ENCODE peak calls at places on chromosomes 5 and 9, in five cellular contexts. E is MM.1S, C is PC-3, W is aorta, J is ovary. H is an unnamed sample.

GRCh38 chr9:76155361-76155760 is 238.9 kb downstream of the RFK start:
- DNase-seq in E (no peak), W (no peak), C (no peak), J (no peak), H (no peak)

GRCh38 chr9:35517136-35517535 is 27.2 kb downstream of the RUSC2 start:
- DNase-seq in C (no peak), W (no peak), E (no peak), J (no peak), H (no peak)

GRCh38 chr5:94544031-94544650 is 74.3 kb downstream of the KIAA0825 start:
- DNase-seq in J (no peak), C (no peak), E (no peak), W (no peak), H (no peak)

GRCh38 chr5:9621379-9621903 is 8.7 kb downstream of the TAS2R1 start:
- DNase-seq in J (no peak), W (no peak), C (no peak), E (no peak), H (no peak)

GRCh38 chr5:154133591-154133990 is 56.9 kb upstream of the GALNT10 start:
- DNase-seq in J (peak), W (no peak), E (no peak), C (no peak), H (no peak)

GRCh38 chr5:119386945-119387344 is 31.1 kb downstream of the TNFAIP8 start:
- DNase-seq in J (no peak), W (peak), E (no peak), C (no peak), H (no peak)

GRCh38 chr5:173303878-173304590 is 24.2 kb downstream of the STC2 start:
- DNase-seq in J (no peak), C (peak), E (no peak), W (no peak), H (no peak)

GRCh38 chr5:126274396-126274795 is 148.8 kb upstream of the GRAMD2B start:
- DNase-seq in E (no peak), W (no peak), J (no peak), C (peak), H (no peak)

GRCh38 chr5:14458414-14458813 is 123.2 kb upstream of the OTULINL start:
- DNase-seq in J (no peak), W (no peak), C (no peak), E (no peak), H (no peak)

GRCh38 chr5:55638455-55638854 is 73.7 kb downstream of the SLC38A9 start:
- DNase-seq in W (no peak), J (no peak), C (peak), E (no peak), H (no peak)

GRCh38 chr5:149024477-149024876 is 38.4 kb downstream of the SH3TC2 start:
- DNase-seq in C (peak), E (no peak), W (no peak), J (no peak), H (no peak)

GRCh38 chr9:91589101-91589553 is 165.5 kb upstream of the NFIL3 start:
- DNase-seq in J (peak), W (no peak), C (no peak), E (no peak), H (no peak)

GRCh38 chr5:167565555-167565954 is 725.9 kb upstream of the WWC1 start:
- DNase-seq in W (no peak), C (peak), E (peak), J (no peak), H (no peak)

GRCh38 chr5:125042243-125042887 is 295.9 kb upstream of the ZNF608 start:
- DNase-seq in J (no peak), C (no peak), W (no peak), E (no peak), H (no peak)

GRCh38 chr5:78591227-78591626 is 57.3 kb downstream of the LHFPL2 start:
- DNase-seq in C (peak), J (no peak), E (no peak), W (no peak), H (no peak)

GRCh38 chr5:145506451-145506850 is 328.7 kb downstream of the PRELID2 start:
- DNase-seq in J (no peak), E (no peak), C (no peak), W (no peak), H (no peak)

GRCh38 chr9:38278931-38279532 is 113.5 kb upstream of the ALDH1B1 start:
- DNase-seq in E (no peak), W (no peak), C (no peak), J (no peak), H (no peak)

GRCh38 chr5:97549496-97549895 is 366.4 kb upstream of the RIOK2 start:
- DNase-seq in J (no peak), E (no peak), C (peak), W (no peak), H (no peak)

GRCh38 chr5:97547999-97548797 is 365.2 kb upstream of the RIOK2 start:
- DNase-seq in J (no peak), W (no peak), C (no peak), E (peak), H (no peak)

GRCh38 chr5:97553829-97554452 is 370.9 kb upstream of the RIOK2 start:
- DNase-seq in J (no peak), C (no peak), W (no peak), E (no peak), H (no peak)

GRCh38 chr5:97550164-97550563 is 367.1 kb upstream of the RIOK2 start:
- DNase-seq in C (peak), E (no peak), W (no peak), J (no peak), H (no peak)

DNA sequence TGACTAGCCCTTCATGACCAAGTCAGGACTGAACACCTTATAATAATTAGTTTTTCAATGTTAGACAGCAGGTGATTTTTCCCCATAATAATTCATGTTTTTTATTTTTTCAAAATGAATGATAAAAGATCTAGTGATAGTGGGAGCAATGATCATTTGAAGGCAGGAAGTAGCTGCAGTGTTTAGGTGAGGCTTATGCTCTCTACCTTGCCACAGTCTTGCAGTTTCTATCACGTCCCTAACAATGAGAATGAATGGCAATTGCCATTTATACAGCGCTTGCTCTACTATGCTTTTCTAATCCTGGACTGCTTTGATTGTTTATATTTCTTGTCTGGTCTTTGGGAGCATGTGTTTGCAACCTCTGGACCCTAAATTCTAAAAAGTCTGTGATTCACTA is 367.8 kb upstream of the RIOK2 start:
- DNase-seq in E (no peak), J (no peak), W (no peak), C (no peak), H (no peak)
- H3K4me3 ChIP-seq in E (no peak), J (no peak), W (no peak), C (no peak), H (no peak)

GRCh38 chr5:52603742-52604141 is 184.0 kb upstream of the ITGA1 start:
- DNase-seq in J (no peak), C (no peak), W (no peak), E (no peak), H (no peak)

GRCh38 chr5:52605317-52605991 is 182.3 kb upstream of the ITGA1 start:
- DNase-seq in C (no peak), J (no peak), W (no peak), E (no peak), H (no peak)

GRCh38 chr5:52605992-52606321 is 181.8 kb upstream of the ITGA1 start:
- DNase-seq in C (no peak), W (no peak), E (no peak), J (no peak), H (no peak)

GRCh38 chr5:52607425-52607824 is 180.3 kb upstream of the ITGA1 start:
- DNase-seq in E (no peak), J (no peak), W (no peak), C (no peak), H (no peak)

DNA sequence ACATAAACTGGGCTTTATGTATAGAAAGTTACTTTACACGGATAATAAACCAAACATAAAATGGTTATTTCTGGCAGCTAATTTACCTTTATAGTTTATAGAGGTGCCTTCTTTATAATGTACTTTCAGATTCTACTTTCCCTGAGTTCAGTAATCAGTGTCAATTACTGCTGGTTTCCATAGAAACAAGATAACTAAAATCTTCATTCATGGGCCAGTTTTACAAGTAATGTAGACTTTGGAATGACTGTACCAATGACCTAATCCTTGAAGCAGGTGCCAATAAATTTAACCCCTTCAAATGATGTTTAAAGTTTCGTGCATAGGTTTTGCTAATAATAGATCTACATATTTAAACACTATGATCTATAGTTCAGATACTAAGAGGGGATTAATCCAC is 183.6 kb upstream of the ITGA1 start:
- DNase-seq in C (peak), E (no peak), W (no peak), J (no peak), H (no peak)
- H3K27ac ChIP-seq in C (no peak), E (no peak), W (no peak), J (no peak), H (no peak)

DNA sequence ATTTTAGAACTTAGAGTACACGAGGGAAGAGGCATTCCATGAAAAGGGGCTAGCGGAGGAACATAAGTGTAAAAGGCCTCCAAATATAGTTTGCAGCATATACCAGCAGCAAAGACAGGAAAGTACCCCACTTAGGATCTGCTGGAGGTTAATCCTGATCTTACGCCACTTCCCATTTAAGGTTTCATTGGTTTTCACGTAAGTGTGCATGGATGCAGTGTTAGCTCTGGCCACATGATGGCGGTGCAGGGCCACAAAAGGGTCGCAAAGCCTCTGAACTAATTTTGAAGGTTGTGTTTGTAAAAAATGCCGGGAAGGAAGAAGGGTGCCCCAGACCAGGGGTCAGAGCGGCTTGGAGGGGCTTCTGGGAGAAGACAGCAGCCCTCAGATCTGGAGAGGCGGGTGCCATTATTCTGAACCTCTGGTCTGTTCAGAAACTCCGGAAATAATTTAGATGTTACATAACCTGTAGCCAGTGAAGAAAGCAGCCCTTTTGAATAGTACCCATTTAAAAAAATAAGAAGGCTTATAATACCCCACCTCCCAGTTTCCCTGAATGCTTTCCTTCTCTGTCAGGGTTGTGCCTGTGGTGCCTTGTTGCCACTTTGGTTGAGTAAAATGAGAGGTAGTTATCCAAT is 59.5 kb upstream of the TLR4 start:
- DNase-seq in E (peak), C (peak), W (peak), J (peak), H (peak)
- H3K4me3 ChIP-seq in E (peak), C (peak), W (peak), J (no peak), H (peak)

DNA sequence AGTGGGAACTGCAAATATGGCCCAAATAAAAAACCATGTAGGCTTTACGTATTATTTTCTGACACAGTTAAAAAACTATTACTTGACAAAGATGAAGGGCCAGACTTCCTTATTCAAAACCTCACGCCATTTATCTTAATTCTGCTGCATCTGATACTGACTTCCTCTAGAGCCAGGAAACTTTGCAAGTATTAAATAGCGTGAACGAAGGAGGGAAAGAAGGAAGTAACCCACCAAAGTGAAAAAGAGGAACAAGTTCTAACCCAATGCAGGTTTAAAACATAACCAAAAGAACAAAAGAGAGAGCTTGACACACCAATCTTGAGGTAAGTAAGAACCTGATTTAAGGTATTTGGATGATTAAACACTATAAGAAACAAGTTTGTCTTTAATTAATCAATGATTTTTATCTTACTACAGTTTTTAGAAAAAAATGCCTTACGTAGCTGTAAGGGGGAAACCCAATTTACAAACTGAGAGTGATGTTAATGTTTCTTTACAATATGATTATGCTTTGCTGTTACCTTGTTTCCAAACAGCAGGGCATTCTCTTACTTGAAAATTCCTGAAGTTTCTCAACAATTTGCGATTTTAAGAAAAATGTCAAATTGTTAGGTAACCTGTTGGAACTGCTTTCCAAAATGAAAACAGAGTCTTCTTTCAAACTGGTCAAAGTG is at the start of gene GAPT:
- DNase-seq in C (no peak), W (no peak), J (no peak), E (no peak), H (no peak)
- H3K27ac ChIP-seq in C (no peak), W (no peak), J (no peak), E (no peak), H (peak)

DNA sequence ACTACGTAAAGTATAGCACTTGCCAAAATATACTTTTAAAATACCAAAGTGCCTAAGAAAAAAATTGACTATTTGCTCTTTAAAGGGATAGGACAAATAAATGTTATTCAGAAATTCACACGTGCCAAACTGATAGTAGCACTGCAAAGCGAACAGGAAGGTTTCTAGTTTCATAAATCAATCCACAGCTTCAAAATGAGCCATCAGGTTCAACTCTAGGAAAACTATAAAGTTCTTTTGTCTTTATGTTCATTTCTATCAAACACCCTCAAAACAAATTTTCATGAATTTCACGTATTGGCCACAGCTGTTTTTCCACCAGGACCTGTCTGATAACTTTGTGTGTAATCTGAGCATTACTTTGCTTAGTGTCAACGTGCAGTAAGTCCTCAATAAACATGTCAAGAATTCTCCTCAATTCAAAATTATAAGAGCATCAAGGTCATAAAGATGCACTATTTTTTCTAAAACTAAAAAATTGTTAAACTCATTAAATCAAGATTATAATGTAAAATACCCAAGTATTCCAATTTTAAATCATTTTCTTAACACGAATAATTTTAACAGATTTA is 3.0 kb downstream of the RNF130 start:
- DNase-seq in C (peak), E (no peak), W (no peak), J (no peak), H (no peak)
- H3K4me3 ChIP-seq in C (peak), E (no peak), W (no peak), J (no peak), H (no peak)

DNA sequence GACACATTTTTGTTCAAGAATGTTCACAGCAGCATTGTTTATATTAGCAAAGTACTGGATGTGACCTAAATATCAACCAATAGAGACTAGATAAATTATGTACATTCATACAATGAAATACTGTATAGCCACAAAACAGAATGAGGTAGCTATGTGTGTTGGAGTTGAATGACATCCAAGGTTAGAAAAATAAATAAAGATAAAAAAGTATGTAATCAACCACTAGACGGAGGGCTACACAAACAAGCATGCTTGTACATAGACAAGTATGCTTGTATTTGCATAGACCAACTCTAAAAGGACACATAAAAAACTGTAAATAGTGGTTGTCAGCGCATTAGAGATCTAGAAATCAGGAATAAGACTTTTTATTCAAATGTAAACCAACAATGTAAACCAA is 3.0 kb downstream of the FEM1C start:
- DNase-seq in J (no peak), W (no peak), C (peak), E (no peak), H (no peak)
- H3K27ac ChIP-seq in J (no peak), W (no peak), C (no peak), E (peak), H (peak)

GRCh38 chr9:133073264-133074000 is 11.7 kb downstream of the CEL start:
- DNase-seq in W (no peak), J (peak), E (no peak), C (no peak), H (no peak)

GRCh38 chr9:133078486-133078885 is 16.7 kb downstream of the CEL start:
- DNase-seq in E (no peak), W (no peak), C (no peak), J (peak), H (no peak)

GRCh38 chr9:133074111-133074651 is 12.4 kb downstream of the CEL start:
- DNase-seq in W (no peak), J (no peak), E (no peak), C (no peak), H (no peak)

GRCh38 chr9:133071484-133072150 is 9.8 kb downstream of the CEL start:
- DNase-seq in J (no peak), W (no peak), C (no peak), E (no peak), H (no peak)

DNA sequence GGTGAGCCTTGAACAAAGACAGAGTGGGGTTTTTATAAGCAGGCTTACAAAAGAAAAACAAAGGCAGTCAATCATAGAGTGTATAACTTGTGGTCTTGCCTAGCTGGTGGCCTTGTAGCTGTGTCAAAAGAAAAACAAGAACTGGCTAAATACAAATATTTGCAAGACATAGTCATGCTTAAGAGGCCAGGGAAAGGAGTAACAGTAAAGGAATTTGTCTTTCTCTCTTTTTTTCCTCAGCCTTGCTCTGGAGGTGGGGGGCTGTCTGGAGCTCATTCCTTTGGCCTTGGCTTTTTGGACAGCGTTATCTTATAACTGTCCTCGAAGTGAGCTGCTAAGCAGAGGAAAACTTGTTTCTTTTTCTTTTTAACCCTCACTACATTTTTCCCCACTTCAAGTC is 14.1 kb downstream of the CEL start:
- DNase-seq in E (no peak), W (no peak), C (peak), J (peak), H (no peak)
- H3K4me3 ChIP-seq in E (no peak), W (no peak), C (no peak), J (no peak), H (no peak)

DNA sequence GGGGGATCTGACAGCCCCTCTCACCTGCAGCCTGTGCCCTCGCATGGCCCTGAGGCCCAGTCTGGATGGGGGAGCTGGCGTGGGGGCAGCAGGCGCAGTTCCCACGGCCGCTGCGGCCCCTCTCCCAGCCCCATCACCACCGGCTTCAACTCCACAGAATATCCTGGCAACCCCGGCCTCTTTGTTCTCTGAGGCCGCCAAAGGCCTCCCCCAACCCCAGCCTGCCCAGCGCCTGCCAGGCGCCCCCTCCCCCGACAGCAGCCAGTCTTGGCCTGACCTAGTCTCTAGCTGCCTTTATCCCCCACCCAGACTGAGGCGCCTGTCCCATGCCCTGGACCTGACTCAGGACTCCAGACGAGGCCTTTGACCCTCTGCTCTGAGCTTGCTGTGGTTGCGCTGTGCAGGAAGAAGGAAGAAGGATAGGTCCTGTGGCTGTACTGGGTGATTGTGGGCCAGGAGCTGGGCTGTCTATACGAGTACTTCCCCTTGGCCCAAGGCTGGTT is 38.8 kb downstream of the CXXC5 start:
- DNase-seq in W (no peak), E (no peak), J (no peak), C (no peak), H (no peak)
- H3K27ac ChIP-seq in W (no peak), E (no peak), J (no peak), C (no peak), H (no peak)

DNA sequence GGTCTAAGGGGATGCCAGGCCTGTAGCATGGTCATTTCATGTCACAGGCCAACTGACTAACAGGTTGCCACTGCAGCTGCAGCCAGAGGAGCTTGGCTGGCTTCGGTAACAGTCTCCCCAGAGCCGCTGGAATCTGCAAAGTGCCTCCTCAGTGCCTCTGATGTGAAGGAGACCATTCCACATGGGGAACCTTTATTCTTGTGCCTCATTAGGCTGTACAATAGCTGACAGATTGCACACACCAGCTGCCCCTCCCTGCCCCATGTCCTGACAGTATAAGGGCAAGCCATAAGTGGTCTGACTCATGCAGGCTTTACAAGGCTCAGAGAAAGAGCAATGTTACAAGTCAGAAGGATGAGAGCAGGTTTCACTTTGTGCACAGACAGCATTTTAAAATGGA is 468.0 kb downstream of the TMEM232 start:
- DNase-seq in J (no peak), E (no peak), W (no peak), C (peak), H (no peak)
- H3K4me3 ChIP-seq in J (no peak), E (no peak), W (no peak), C (no peak), H (no peak)

H was measured in lower lobe of right lung.